ENCODE peak calls at places on chromosomes 12 and 14, in ten cellular contexts. A is hepatic stellate cell; U is HuH-7.5; Z is activated T-helper 2 cell treated with anti-CD3 and anti-CD28 coated beads, Interferon-gamma antibody, Interleukin-2, Interleukin-4, amounts not matched to agents 10 μg/mL and 5 μg/mL and 100 μg/mL, durations not matched to agents 14 hours and 24 hours and 36 hours; P is activated CD8-positive, alpha-beta memory T cell treated with anti-CD3 and anti-CD28 coated beads for 1 hour; I is NCI-H1694; F is HS-27A; H is NCI-H1092; L is AG08395; R is heart left ventricle. B is an unnamed sample.

GRCh38 chr12:51926718-51927117 is 19.4 kb downstream of the ACVRL1 start:
- DNase-seq in L (no peak), U (peak), H (no peak), F (no peak), Z (peak), A (no peak), I (no peak), P (no peak), R (no peak), B (no peak)

GRCh38 chr12:131832393-131833231 is 4.4 kb downstream of the MMP17 start:
- DNase-seq in I (no peak), R (no peak), U (no peak), A (peak), Z (no peak), H (peak), P (no peak), L (peak), F (no peak), B (peak)

GRCh38 chr12:113221997-113222729 is 899 bp downstream of the TPCN1 start:
- DNase-seq in H (no peak), A (no peak), U (no peak), F (no peak), P (no peak), R (no peak), L (no peak), Z (no peak), I (no peak), B (no peak)

GRCh38 chr14:70716958-70717357 is 75.2 kb downstream of the TTC9 start:
- DNase-seq in U (no peak), A (no peak), I (no peak), H (no peak), R (no peak), F (no peak), P (no peak), Z (no peak), L (no peak), B (no peak)

GRCh38 chr12:110367209-110367864 is 36.2 kb downstream of the ANAPC7 start:
- DNase-seq in I (peak), F (no peak), U (no peak), L (no peak), A (no peak), P (no peak), Z (no peak), R (no peak), H (no peak), B (no peak)

GRCh38 chr14:65449647-65450046 is 37.1 kb downstream of the FUT8 start:
- DNase-seq in U (no peak), H (no peak), F (no peak), L (no peak), R (no peak), P (no peak), A (no peak), Z (no peak), I (no peak), B (no peak)

GRCh38 chr12:106953352-106954260 is 2.1 kb upstream of the TMEM263 start:
- DNase-seq in Z (no peak), I (no peak), H (no peak), P (no peak), F (no peak), U (no peak), A (no peak), R (no peak), L (no peak), B (peak)

GRCh38 chr14:73777420-73777819 is 63.2 kb upstream of the PNMA1 start:
- DNase-seq in I (no peak), A (no peak), F (no peak), Z (no peak), U (no peak), R (no peak), P (no peak), L (no peak), H (no peak), B (no peak)

GRCh38 chr12:21248679-21249078 is 86.0 kb downstream of the SLCO1A2 start:
- DNase-seq in L (no peak), I (peak), F (no peak), H (no peak), P (no peak), A (peak), Z (no peak), R (no peak), U (no peak), B (no peak)

GRCh38 chr12:31002361-31002725 is 71.3 kb upstream of the DDX11 start:
- DNase-seq in P (no peak), H (no peak), U (no peak), R (no peak), I (no peak), A (no peak), L (no peak), F (no peak), Z (no peak), B (no peak)

GRCh38 chr12:8052679-8053078 is 13.5 kb downstream of the C3AR1 start:
- DNase-seq in Z (no peak), F (no peak), H (no peak), L (no peak), P (no peak), R (no peak), U (no peak), A (no peak), I (no peak), B (no peak)

GRCh38 chr14:100028990-100029677 is 36.1 kb upstream of the EVL start:
- DNase-seq in H (no peak), R (no peak), F (no peak), I (no peak), Z (no peak), P (no peak), L (no peak), A (peak), U (no peak), B (no peak)